ENCODE peak calls at places on chromosomes 3 and 15, in five cellular contexts. One of them, this sample, is unnamed.

GRCh38 chr15:57503051-57503702 is 88.5 kb upstream of the MYZAP start:
- DNase-seq in right lobe of liver: no peak
- DNase-seq in endothelial cell: peak
- DNase-seq in adrenal gland: no peak
- DNase-seq in CD4-positive, alpha-beta T cell: no peak
- DNase-seq in this sample: no peak

GRCh38 chr3:158165730-158166129 is 55.8 kb downstream of the RSRC1 start:
- DNase-seq in right lobe of liver: no peak
- DNase-seq in endothelial cell: no peak
- DNase-seq in adrenal gland: no peak
- DNase-seq in CD4-positive, alpha-beta T cell: no peak
- DNase-seq in this sample: no peak

GRCh38 chr3:188253800-188254452 is 100.0 kb downstream of the LPP start:
- DNase-seq in right lobe of liver: no peak
- DNase-seq in endothelial cell: no peak
- DNase-seq in adrenal gland: no peak
- DNase-seq in CD4-positive, alpha-beta T cell: no peak
- DNase-seq in this sample: no peak

GRCh38 chr3:147812186-147812911 is 403.2 kb downstream of the ZIC1 start:
- DNase-seq in right lobe of liver: no peak
- DNase-seq in endothelial cell: no peak
- DNase-seq in adrenal gland: no peak
- DNase-seq in CD4-positive, alpha-beta T cell: no peak
- DNase-seq in this sample: no peak

GRCh38 chr3:52845691-52846426 is 11.0 kb upstream of the MUSTN1 start:
- DNase-seq in right lobe of liver: no peak
- DNase-seq in endothelial cell: no peak
- DNase-seq in adrenal gland: no peak
- DNase-seq in CD4-positive, alpha-beta T cell: peak
- DNase-seq in this sample: peak

GRCh38 chr3:123048480-123049237 is 18.2 kb upstream of the PDIA5 start:
- DNase-seq in right lobe of liver: peak
- DNase-seq in endothelial cell: no peak
- DNase-seq in adrenal gland: peak
- DNase-seq in CD4-positive, alpha-beta T cell: no peak
- DNase-seq in this sample: no peak

GRCh38 chr3:129597087-129597791 is 9.2 kb downstream of the PLXND1 start:
- DNase-seq in right lobe of liver: no peak
- DNase-seq in endothelial cell: no peak
- DNase-seq in adrenal gland: no peak
- DNase-seq in CD4-positive, alpha-beta T cell: no peak
- DNase-seq in this sample: peak

GRCh38 chr3:130626021-130626420 is 109.0 kb downstream of the COL6A6 start:
- DNase-seq in right lobe of liver: no peak
- DNase-seq in endothelial cell: no peak
- DNase-seq in adrenal gland: peak
- DNase-seq in CD4-positive, alpha-beta T cell: no peak
- DNase-seq in this sample: no peak

GRCh38 chr15:58227706-58228543 is 89.7 kb downstream of the AQP9 start:
- DNase-seq in right lobe of liver: peak
- DNase-seq in endothelial cell: peak
- DNase-seq in adrenal gland: peak
- DNase-seq in CD4-positive, alpha-beta T cell: peak
- DNase-seq in this sample: peak

GRCh38 chr3:133895208-133896001 is at the start of gene RAB6B:
- DNase-seq in right lobe of liver: no peak
- DNase-seq in endothelial cell: peak
- DNase-seq in adrenal gland: peak
- DNase-seq in CD4-positive, alpha-beta T cell: no peak
- DNase-seq in this sample: peak
- TF ChIP-seq CTCF in right lobe of liver: no peak
- TF ChIP-seq CTCF in endothelial cell: no peak
- TF ChIP-seq CTCF in adrenal gland: no peak
- TF ChIP-seq CTCF in CD4-positive, alpha-beta T cell: no peak
- TF ChIP-seq CTCF in this sample: no peak

DNA sequence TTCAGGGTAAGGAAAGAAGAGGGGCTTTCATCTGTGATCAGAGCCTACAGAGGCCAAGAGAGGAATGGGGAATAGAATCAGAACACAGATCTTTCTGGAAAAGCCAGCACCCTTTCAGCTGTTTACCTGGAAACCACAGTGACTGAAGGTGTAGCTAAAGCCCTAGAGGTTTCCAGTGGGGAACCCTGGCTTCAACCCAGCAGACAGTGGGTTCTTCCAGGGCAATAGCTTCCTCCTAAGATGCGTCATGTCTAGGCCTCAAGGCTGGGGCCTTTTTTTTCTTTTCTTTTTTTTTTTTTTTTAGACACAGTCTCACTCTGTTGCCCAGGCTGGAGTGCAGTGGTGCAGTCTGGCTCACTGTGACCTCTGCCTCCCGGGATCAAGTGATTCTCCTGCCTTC is 3.1 kb upstream of the CPNE9 start:
- DNase-seq in right lobe of liver: no peak
- DNase-seq in endothelial cell: no peak
- DNase-seq in adrenal gland: no peak
- DNase-seq in CD4-positive, alpha-beta T cell: no peak
- DNase-seq in this sample: no peak
- TF ChIP-seq CTCF in right lobe of liver: no peak
- TF ChIP-seq CTCF in endothelial cell: no peak
- TF ChIP-seq CTCF in adrenal gland: no peak
- TF ChIP-seq CTCF in CD4-positive, alpha-beta T cell: no peak
- TF ChIP-seq CTCF in this sample: no peak

GRCh38 chr3:127791221-127791913 is 30.9 kb downstream of the MGLL start:
- DNase-seq in right lobe of liver: no peak
- DNase-seq in endothelial cell: no peak
- DNase-seq in adrenal gland: no peak
- DNase-seq in CD4-positive, alpha-beta T cell: no peak
- DNase-seq in this sample: peak
- TF ChIP-seq CTCF in right lobe of liver: peak
- TF ChIP-seq CTCF in endothelial cell: no peak
- TF ChIP-seq CTCF in adrenal gland: no peak
- TF ChIP-seq CTCF in CD4-positive, alpha-beta T cell: no peak
- TF ChIP-seq CTCF in this sample: no peak

GRCh38 chr3:57221883-57222282 is 5.6 kb upstream of the APPL1 start:
- DNase-seq in right lobe of liver: no peak
- DNase-seq in endothelial cell: no peak
- DNase-seq in adrenal gland: no peak
- DNase-seq in CD4-positive, alpha-beta T cell: no peak
- DNase-seq in this sample: no peak
- TF ChIP-seq CTCF in right lobe of liver: peak
- TF ChIP-seq CTCF in endothelial cell: peak
- TF ChIP-seq CTCF in adrenal gland: no peak
- TF ChIP-seq CTCF in CD4-positive, alpha-beta T cell: no peak
- TF ChIP-seq CTCF in this sample: no peak

GRCh38 chr3:61926913-61927312 is 365.5 kb downstream of the PTPRG start:
- DNase-seq in right lobe of liver: no peak
- DNase-seq in endothelial cell: no peak
- DNase-seq in adrenal gland: no peak
- DNase-seq in CD4-positive, alpha-beta T cell: no peak
- DNase-seq in this sample: no peak

GRCh38 chr3:61925721-61926120 is 364.4 kb downstream of the PTPRG start:
- DNase-seq in right lobe of liver: no peak
- DNase-seq in endothelial cell: no peak
- DNase-seq in adrenal gland: no peak
- DNase-seq in CD4-positive, alpha-beta T cell: no peak
- DNase-seq in this sample: no peak

GRCh38 chr3:61928020-61928419 is 366.6 kb downstream of the PTPRG start:
- DNase-seq in right lobe of liver: no peak
- DNase-seq in endothelial cell: no peak
- DNase-seq in adrenal gland: no peak
- DNase-seq in CD4-positive, alpha-beta T cell: no peak
- DNase-seq in this sample: no peak

GRCh38 chr3:61928776-61929175 is 367.4 kb downstream of the PTPRG start:
- DNase-seq in right lobe of liver: no peak
- DNase-seq in endothelial cell: no peak
- DNase-seq in adrenal gland: no peak
- DNase-seq in CD4-positive, alpha-beta T cell: no peak
- DNase-seq in this sample: no peak

DNA sequence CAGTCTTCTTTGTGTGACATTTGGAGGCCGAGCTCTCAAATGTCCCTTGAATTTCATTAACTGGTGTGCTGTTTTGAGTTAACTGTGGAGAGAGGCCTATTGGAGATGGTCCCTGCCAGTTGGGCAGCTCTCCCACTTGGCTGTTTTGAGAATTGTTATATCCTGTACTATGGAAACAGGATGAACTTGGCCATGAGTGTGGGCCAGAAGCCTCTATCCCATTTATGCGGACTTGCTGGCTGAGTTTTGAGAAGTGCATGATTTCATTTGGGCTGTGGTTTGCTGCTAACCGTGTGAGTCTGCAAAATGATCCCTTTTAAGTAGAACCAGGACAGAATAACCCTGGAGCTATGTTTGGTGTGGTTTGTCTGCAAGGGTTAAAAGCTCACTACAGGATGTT is 366.0 kb downstream of the PTPRG start:
- DNase-seq in right lobe of liver: no peak
- DNase-seq in endothelial cell: no peak
- DNase-seq in adrenal gland: peak
- DNase-seq in CD4-positive, alpha-beta T cell: no peak
- DNase-seq in this sample: no peak
- TF ChIP-seq CTCF in right lobe of liver: no peak
- TF ChIP-seq CTCF in endothelial cell: no peak
- TF ChIP-seq CTCF in adrenal gland: no peak
- TF ChIP-seq CTCF in CD4-positive, alpha-beta T cell: no peak
- TF ChIP-seq CTCF in this sample: no peak

DNA sequence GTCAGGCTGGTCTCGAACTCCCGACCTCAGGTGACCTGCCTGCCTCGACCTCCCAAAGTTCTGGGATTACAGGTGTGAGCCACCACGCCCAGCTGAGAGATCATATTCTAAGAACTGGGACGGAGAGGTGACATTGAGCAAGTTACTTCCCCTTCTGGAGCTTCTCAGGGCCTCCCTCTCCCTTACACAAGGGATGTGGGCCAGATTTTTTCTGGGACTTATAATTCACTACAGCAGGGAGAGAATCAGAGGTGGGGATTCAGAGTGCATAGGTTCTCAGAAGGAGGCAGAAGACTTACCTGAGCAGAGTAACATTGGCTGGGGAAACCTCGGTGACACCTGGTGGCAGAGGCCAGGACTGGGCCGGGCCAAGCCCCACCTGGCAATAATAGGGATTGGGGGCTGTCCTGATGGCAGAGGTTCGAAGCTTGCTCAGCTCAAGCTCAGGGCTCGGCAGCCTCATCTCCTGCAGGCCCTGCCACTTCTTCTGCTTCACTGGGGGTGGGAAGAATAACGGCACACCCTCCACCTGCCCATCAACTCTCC is 6.8 kb downstream of the LTK start:
- DNase-seq in right lobe of liver: no peak
- DNase-seq in endothelial cell: no peak
- DNase-seq in adrenal gland: no peak
- DNase-seq in CD4-positive, alpha-beta T cell: no peak
- DNase-seq in this sample: no peak
- TF ChIP-seq CTCF in right lobe of liver: peak
- TF ChIP-seq CTCF in endothelial cell: no peak
- TF ChIP-seq CTCF in adrenal gland: no peak
- TF ChIP-seq CTCF in CD4-positive, alpha-beta T cell: no peak
- TF ChIP-seq CTCF in this sample: no peak